ENCODE peak calls at places on chromosome 5, in seven cellular contexts. I is ovary; A is PC-3; J is IMR-90; R is effector memory CD4-positive, alpha-beta T cell; U is PC-9; F is body of pancreas. Q is an unnamed sample.

GRCh38 chr5:114716955-114717354 is 355.1 kb downstream of the KCNN2 start:
- DNase-seq in J (no peak), I (no peak), F (no peak), U (no peak), R (no peak), A (no peak), Q (no peak)

GRCh38 chr5:59588922-59589321 is 304.6 kb downstream of the PDE4D start:
- DNase-seq in U (no peak), I (no peak), J (no peak), R (no peak), A (peak), F (no peak), Q (no peak)

GRCh38 chr5:34499001-34499734 is 157.0 kb upstream of the RAI14 start:
- DNase-seq in J (peak), U (peak), F (peak), I (no peak), A (peak), R (no peak), Q (no peak)

GRCh38 chr5:178081571-178082244 is 31.6 kb upstream of the N4BP3 start:
- DNase-seq in J (no peak), F (no peak), U (peak), R (no peak), I (no peak), A (no peak), Q (no peak)

GRCh38 chr5:76733049-76733417 is 17.1 kb downstream of the F2R start:
- DNase-seq in A (no peak), R (peak), I (no peak), J (no peak), F (peak), U (no peak), Q (no peak)

GRCh38 chr5:129852747-129853352 is 51.4 kb upstream of the CHSY3 start:
- DNase-seq in I (peak), R (peak), U (no peak), F (peak), A (peak), J (peak), Q (peak)

GRCh38 chr5:170863646-170864045 is 1.8 kb downstream of the RANBP17 start:
- DNase-seq in R (no peak), I (no peak), U (peak), F (no peak), A (no peak), J (peak), Q (no peak)

GRCh38 chr5:179839328-179840256 is 18.9 kb downstream of the SQSTM1 start:
- DNase-seq in R (no peak), J (peak), U (no peak), A (no peak), I (no peak), F (peak), Q (no peak)

GRCh38 chr5:124738751-124739559 is 7.5 kb downstream of the ZNF608 start:
- DNase-seq in J (no peak), A (no peak), I (no peak), U (no peak), R (no peak), F (no peak), Q (no peak)

GRCh38 chr5:124736111-124736813 is 10.2 kb downstream of the ZNF608 start:
- DNase-seq in A (no peak), F (peak), U (no peak), I (no peak), R (no peak), J (peak), Q (no peak)

GRCh38 chr5:124736814-124737186 is 9.6 kb downstream of the ZNF608 start:
- DNase-seq in F (no peak), U (no peak), J (no peak), A (no peak), R (no peak), I (no peak), Q (no peak)

GRCh38 chr5:124735169-124735858 is 11.1 kb downstream of the ZNF608 start:
- DNase-seq in U (no peak), A (no peak), F (no peak), R (no peak), J (no peak), I (peak), Q (no peak)

DNA sequence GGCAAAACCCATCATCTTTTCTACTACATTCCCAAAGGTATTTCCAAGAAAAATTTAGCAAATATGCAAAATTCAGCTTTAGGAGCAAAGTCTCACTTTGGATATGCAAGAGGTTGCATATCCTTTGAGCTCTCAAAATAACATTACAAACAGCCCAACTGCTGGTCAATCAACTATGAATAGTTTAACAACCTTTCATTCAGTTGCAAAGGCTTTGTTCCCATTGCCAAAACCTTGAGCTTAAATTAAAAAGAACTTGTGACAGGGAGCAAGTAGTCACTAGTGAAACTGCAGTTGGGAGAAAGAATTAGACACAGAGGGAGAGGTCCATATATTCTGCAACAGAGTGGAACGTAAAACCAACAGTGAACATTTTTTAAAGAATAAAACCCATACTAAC is 8.8 kb downstream of the ZNF608 start:
- DNase-seq in A (no peak), R (no peak), J (no peak), U (no peak), I (no peak), F (no peak), Q (no peak)
- H3K27ac ChIP-seq in A (no peak), R (no peak), J (no peak), U (no peak), I (no peak), F (no peak), Q (no peak)

GRCh38 chr5:132265336-132266030 is 8.0 kb downstream of the PDLIM4 start:
- DNase-seq in J (peak), A (peak), F (peak), I (peak), R (no peak), U (peak), Q (no peak)
- H3K27ac ChIP-seq in J (peak), A (peak), F (peak), I (peak), R (no peak), U (peak), Q (no peak)

GRCh38 chr5:56607074-56607473 is 208.3 kb upstream of the MAP3K1 start:
- DNase-seq in F (no peak), I (no peak), J (peak), R (no peak), A (no peak), U (no peak), Q (no peak)
- H3K27ac ChIP-seq in F (no peak), I (no peak), J (no peak), R (no peak), A (no peak), U (no peak), Q (no peak)

DNA sequence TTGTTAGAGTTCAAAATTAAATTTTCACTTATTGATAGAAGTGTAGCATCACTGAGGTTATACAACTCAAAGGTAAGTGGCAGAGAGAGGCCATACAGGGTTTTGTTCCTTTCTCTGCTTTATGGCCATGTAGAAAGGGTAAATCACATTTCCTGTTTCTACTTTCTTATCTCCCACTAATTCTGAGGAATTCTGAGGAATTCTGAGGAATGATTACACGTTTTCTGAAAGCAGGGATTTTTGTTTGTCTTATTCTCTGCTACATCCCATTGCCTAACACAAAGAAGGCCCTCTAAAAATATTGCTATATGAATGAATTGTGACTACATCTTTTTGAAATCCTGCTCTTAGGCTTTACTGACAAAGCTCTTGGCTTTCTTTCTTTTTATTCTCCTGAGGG is 516.9 kb upstream of the ZNF608 start:
- DNase-seq in U (no peak), J (peak), I (no peak), R (no peak), A (no peak), F (no peak), Q (no peak)
- H3K27ac ChIP-seq in U (no peak), J (no peak), I (no peak), R (no peak), A (peak), F (no peak), Q (no peak)

DNA sequence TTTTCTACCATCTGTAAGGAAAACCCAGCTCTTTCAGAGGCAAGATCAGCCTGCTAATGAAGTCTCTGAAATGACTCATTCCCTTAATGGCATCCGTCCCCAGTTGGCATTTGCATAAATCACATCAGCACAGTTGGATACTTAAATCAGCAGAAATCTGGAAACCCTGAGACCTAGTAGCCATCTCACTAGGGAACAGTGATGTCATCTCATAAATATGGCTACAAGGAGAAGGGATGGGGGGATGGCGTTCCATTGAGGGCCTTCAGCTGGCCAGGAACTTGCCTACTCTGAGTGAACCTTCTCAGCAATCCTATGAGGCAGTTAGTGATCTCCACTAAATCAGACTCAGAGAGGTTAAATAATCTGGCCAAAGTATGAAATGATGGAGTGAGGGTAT is 81.8 kb downstream of the CMYA5 start:
- DNase-seq in F (no peak), I (no peak), J (peak), U (no peak), A (no peak), R (no peak), Q (no peak)
- H3K27ac ChIP-seq in F (no peak), I (no peak), J (no peak), U (no peak), A (no peak), R (no peak), Q (no peak)

GRCh38 chr5:139600336-139600949 is 39.3 kb downstream of the UBE2D2 start:
- DNase-seq in A (peak), R (no peak), I (no peak), F (no peak), U (no peak), J (peak), Q (no peak)
- H3K27ac ChIP-seq in A (no peak), R (no peak), I (no peak), F (no peak), U (no peak), J (peak), Q (no peak)

Q was measured in naive thymus-derived CD4-positive, alpha-beta T cell.